ENCODE peak calls at places on chromosomes 2 and 18, in nine cellular contexts. D is fibroblast of lung; Q is CD8-positive, alpha-beta memory T cell; J is right lobe of liver; I is CD4-positive, CD25-positive, alpha-beta regulatory T cell; K is body of pancreas; Z is lower lobe of right lung; X is effector memory CD4-positive, alpha-beta T cell; R is heart right ventricle. U is an unnamed sample.

GRCh38 chr18:49016648-49017539 is 66.1 kb upstream of the SMAD7 start:
- DNase-seq in K (peak; percentile 46), R (no peak), Z (peak; percentile 56), X (no peak), D (peak; percentile 92), J (no peak), I (no peak), Q (no peak), U (peak; percentile 77)

GRCh38 chr2:51013060-51013746 is 18.7 kb downstream of the NRXN1 start:
- DNase-seq in R (no peak), D (no peak), X (no peak), Z (peak; percentile 62), J (peak; percentile 36), I (no peak), K (peak; percentile 61), Q (no peak), U (no peak)

GRCh38 chr2:96940991-96941775 is 45.2 kb downstream of the FAM178B start:
- DNase-seq in K (no peak), Z (no peak), D (no peak), X (no peak), I (no peak), Q (no peak), J (no peak), R (no peak), U (no peak)

GRCh38 chr18:76167440-76167839 is 327.6 kb downstream of the ZNF516 start:
- DNase-seq in Q (no peak), X (no peak), Z (no peak), R (no peak), K (no peak), J (no peak), I (no peak), D (no peak), U (no peak)

GRCh38 chr2:54704688-54705605 is 18.5 kb upstream of the EML6 start:
- DNase-seq in D (peak; percentile 57), X (no peak), R (no peak), I (no peak), Z (no peak), J (no peak), K (no peak), Q (no peak), U (no peak)

GRCh38 chr2:75261923-75262322 is 62.6 kb upstream of the TACR1 start:
- DNase-seq in Q (no peak), D (no peak), I (no peak), R (no peak), X (no peak), J (no peak), K (no peak), Z (no peak), U (no peak)

GRCh38 chr18:61735564-61736102 is 157.2 kb downstream of the RNF152 start:
- DNase-seq in J (peak; percentile 37), D (no peak), Q (no peak), R (no peak), Z (no peak), K (peak; percentile 41), X (no peak), I (no peak), U (no peak)

GRCh38 chr2:237355726-237356125 is 58.2 kb downstream of the COL6A3 start:
- DNase-seq in X (no peak), J (no peak), Z (no peak), R (no peak), D (no peak), Q (no peak), I (no peak), K (no peak), U (no peak)

GRCh38 chr2:124024491-124025348 is at the start of gene CNTNAP5:
- DNase-seq in I (no peak), Q (no peak), R (peak; percentile 34), D (peak; percentile 21), X (no peak), Z (peak; percentile 65), J (peak; percentile 63), K (peak; percentile 64), U (peak; percentile 38)

GRCh38 chr2:165203689-165204559 is at the start of gene SCN3A:
- DNase-seq in K (peak; percentile 27), I (no peak), Z (no peak), X (no peak), Q (no peak), D (peak; percentile 46), J (no peak), R (peak; percentile 6), U (no peak)

GRCh38 chr2:3940661-3941060 is 237.3 kb downstream of the DCDC2C start:
- DNase-seq in K (no peak), X (no peak), Z (no peak), J (no peak), D (no peak), R (no peak), I (no peak), Q (no peak), U (no peak)

GRCh38 chr18:995641-996040 is 91.0 kb downstream of the ADCYAP1 start:
- DNase-seq in Q (no peak), X (no peak), K (no peak), Z (no peak), D (peak; percentile 93), J (no peak), R (no peak), I (no peak), U (no peak)

GRCh38 chr18:44541159-44541558 is 139.5 kb upstream of the SETBP1 start:
- DNase-seq in X (no peak), K (no peak), R (peak; percentile 6), Z (no peak), I (no peak), D (peak; percentile 51), J (no peak), Q (no peak), U (no peak)

GRCh38 chr2:176751828-176752227 is 460.8 kb upstream of the HNRNPA3 start:
- DNase-seq in Q (no peak), R (no peak), Z (no peak), I (no peak), X (no peak), K (no peak), J (no peak), D (no peak), U (no peak)

GRCh38 chr2:176752295-176752694 is 460.3 kb upstream of the HNRNPA3 start:
- DNase-seq in K (no peak), X (no peak), R (no peak), I (no peak), J (no peak), D (no peak), Q (no peak), Z (no peak), U (no peak)

GRCh38 chr2:176753752-176754474 is 458.7 kb upstream of the HNRNPA3 start:
- DNase-seq in Q (no peak), X (no peak), D (no peak), Z (no peak), I (no peak), J (no peak), K (peak; percentile 75), R (no peak), U (no peak)

GRCh38 chr2:176751314-176751713 is 461.3 kb upstream of the HNRNPA3 start:
- DNase-seq in R (no peak), Z (no peak), J (no peak), I (no peak), D (no peak), X (no peak), K (no peak), Q (no peak), U (no peak)

DNA sequence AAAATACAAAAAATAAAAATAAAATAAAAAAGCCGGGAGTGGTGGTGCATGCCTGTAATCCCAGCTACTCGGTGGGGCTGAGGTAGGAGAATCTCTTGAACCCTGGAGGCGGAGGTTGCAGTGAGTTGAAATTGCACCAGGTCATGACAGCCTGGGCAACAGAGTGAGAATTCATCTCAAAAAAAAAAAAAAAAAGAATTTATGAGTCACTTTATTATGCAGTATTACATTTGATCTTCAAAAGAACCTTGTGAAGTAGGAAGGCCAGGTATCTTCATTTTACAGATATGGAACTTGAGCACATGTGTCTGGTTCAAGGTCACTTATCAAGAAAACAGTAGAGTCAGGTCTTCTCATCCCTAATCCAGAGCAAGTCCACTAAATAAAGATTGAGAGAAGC is 459.4 kb upstream of the HNRNPA3 start:
- DNase-seq in Z (no peak), K (no peak), R (no peak), I (no peak), J (no peak), X (no peak), Q (no peak), D (no peak), U (no peak)
- H3K27ac ChIP-seq in Z (no peak overlapping the region), K (no peak overlapping the region), R (no peak overlapping the region), I (no peak overlapping the region), J (no peak overlapping the region), X (no peak overlapping the region), Q (no peak overlapping the region), D (no peak overlapping the region), U (no peak overlapping the region)

DNA sequence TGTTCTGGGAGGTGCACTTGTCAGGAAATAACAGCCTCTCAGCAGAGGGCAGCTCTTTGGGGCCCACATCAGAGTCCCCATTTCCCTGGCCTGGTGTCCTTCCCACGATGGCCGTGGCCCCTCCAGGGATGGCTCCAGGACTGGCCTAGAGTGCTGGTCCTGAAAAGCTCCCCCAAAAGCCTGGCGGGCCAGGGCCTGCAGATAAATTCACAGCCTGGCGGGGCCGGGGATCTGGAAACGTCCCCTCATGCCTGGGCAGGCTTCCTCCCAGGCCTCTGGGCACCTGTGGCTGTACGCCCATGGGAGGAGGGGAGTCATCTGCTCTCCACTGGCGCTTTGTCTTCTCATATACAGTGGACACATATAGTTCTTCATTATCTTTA is 52.6 kb upstream of the HS6ST1 start:
- DNase-seq in I (no peak), K (no peak), D (no peak), X (no peak), J (peak; percentile 8), R (no peak), Q (no peak), Z (no peak), U (no peak)
- H3K4me1 ChIP-seq in I (no peaks in the 10 kb centered on the region), K (peaks cover 16% of the 10 kb centered on the region), D (peaks cover 17% of the 10 kb centered on the region), X (no peaks in the 10 kb centered on the region), J (no peaks in the 10 kb centered on the region), R (no peaks in the 10 kb centered on the region), Q (peaks cover 16% of the 10 kb centered on the region), Z (peaks cover 35% of the 10 kb centered on the region), U (no peaks in the 10 kb centered on the region)

DNA sequence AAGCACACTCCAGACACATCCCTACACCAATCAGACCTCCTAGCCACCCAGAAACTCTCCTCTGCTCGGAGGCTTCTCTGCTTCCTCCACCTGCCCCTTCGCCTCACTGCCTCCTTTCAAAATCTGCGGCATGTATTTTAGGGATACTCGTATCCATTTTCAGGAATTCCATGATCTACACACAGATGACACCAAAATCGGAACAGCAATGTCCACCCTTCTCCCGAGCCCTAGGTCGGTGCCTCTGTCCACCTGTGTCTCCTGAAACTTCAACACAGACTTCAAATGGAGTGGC is 1.4 kb upstream of the SH3BP4 start:
- DNase-seq in Z (no peak), K (peak; percentile 4), X (no peak), I (no peak), J (no peak), R (no peak), Q (no peak), D (no peak), U (no peak)
- H3K4me3 ChIP-seq in Z (no peak overlapping the region), K (no peak overlapping the region), X (no peak overlapping the region), I (no peak overlapping the region), J (no peak overlapping the region), R (no peak overlapping the region), Q (no peak overlapping the region), D (no peak overlapping the region), U (no peak overlapping the region)

DNA sequence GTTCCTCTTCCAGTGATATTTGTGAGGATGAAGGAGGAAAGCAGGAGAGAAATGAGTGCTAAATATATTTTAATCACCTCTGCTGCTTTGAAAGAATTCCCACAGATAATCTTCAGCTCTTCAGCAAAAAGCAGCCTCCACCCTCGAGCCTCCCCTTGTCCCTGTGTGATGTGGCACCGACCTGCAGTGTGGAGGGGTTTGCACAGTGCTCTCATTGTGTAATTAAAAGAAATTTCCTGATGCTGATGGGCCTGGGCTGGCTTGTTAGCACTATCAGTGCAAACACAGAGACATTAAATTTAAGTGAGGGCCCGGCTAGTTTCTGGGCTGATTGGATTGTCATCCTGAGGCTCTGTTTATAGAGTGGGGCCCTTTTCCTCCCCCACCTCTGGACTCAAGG is 53.4 kb downstream of the KIF5C start:
- DNase-seq in J (no peak), Z (no peak), I (no peak), K (no peak), R (no peak), X (no peak), D (no peak), Q (no peak), U (no peak)
- H3K27ac ChIP-seq in J (no peak overlapping the region), Z (no peak overlapping the region), I (no peak overlapping the region), K (no peak overlapping the region), R (no peak overlapping the region), X (no peak overlapping the region), D (no peak overlapping the region), Q (no peak overlapping the region), U (no peak overlapping the region)